ENCODE peak calls at places on chromosome 15, in six cellular contexts. O is HT1080, U is substantia nigra, F is Calu3, E is HEK293T, J is EH. L is an unnamed sample.

GRCh38 chr15:96947830-96948229 is 617.3 kb downstream of the NR2F2 start:
- DNase-seq in O (no peak), U (no peak), F (no peak), E (peak; percentile 71), J (no peak), L (no peak)

GRCh38 chr15:61155741-61156700 is 73.1 kb downstream of the RORA start:
- DNase-seq in O (peak; percentile 79), U (no peak), F (no peak), E (peak; percentile 8), J (peak; percentile 6), L (no peak)

GRCh38 chr15:41001524-41001923 is 48.3 kb downstream of the CHAC1 start:
- DNase-seq in O (no peak), U (no peak), F (no peak), E (no peak), J (peak; percentile 57), L (no peak)

GRCh38 chr15:24943361-24943760 is 11.4 kb upstream of the SNRPN start:
- DNase-seq in O (no peak), U (no peak), F (no peak), E (no peak), J (no peak), L (no peak)

GRCh38 chr15:74308643-74308945 is 58.9 kb downstream of the CYP11A1 start:
- DNase-seq in O (no peak), U (no peak), F (no peak), E (no peak), J (no peak), L (no peak)

GRCh38 chr15:47196057-47196456 is 521.2 kb upstream of the SEMA6D start:
- DNase-seq in O (peak; percentile 45), U (peak; percentile 53), F (peak; percentile 76), E (peak; percentile 61), J (peak; percentile 79), L (peak; percentile 73)

GRCh38 chr15:44216958-44217357 is 21.9 kb upstream of the FRMD5 start:
- DNase-seq in O (no peak), U (no peak), F (no peak), E (no peak), J (peak; percentile 24), L (no peak)

GRCh38 chr15:78626611-78627010 is 5.8 kb upstream of the CHRNA3 start:
- DNase-seq in O (no peak), U (no peak), F (no peak), E (no peak), J (no peak), L (no peak)

GRCh38 chr15:67161412-67161811 is 93.0 kb downstream of the AAGAB start:
- DNase-seq in O (no peak), U (no peak), F (no peak), E (no peak), J (no peak), L (no peak)

GRCh38 chr15:89203705-89204273 is 17.6 kb downstream of the RLBP1 start:
- DNase-seq in O (peak; percentile 23), U (no peak), F (no peak), E (no peak), J (no peak), L (no peak)

GRCh38 chr15:101320501-101321052 is 25.5 kb upstream of the SNRPA1 start:
- DNase-seq in O (peak; percentile 79), U (no peak), F (no peak), E (no peak), J (no peak), L (no peak)

GRCh38 chr15:93862791-93863190 is 368.6 kb upstream of the MCTP2 start:
- DNase-seq in O (no peak), U (no peak), F (no peak), E (no peak), J (no peak), L (no peak)

GRCh38 chr15:31930967-31931366 is 99.3 kb upstream of the CHRNA7 start:
- DNase-seq in O (no peak), U (no peak), F (no peak), E (no peak), J (no peak), L (no peak)

GRCh38 chr15:86538141-86538540 is 458.5 kb downstream of the AGBL1 start:
- DNase-seq in O (peak; percentile 20), U (no peak), F (no peak), E (no peak), J (no peak), L (no peak)

GRCh38 chr15:74957301-74958035 is 896 bp upstream of the RPP25 start:
- DNase-seq in O (no peak), U (no peak), F (no peak), E (peak; percentile 40), J (peak; percentile 39), L (no peak)

GRCh38 chr15:62802612-62803011 is 239.9 kb upstream of the TPM1 start:
- DNase-seq in O (no peak), U (no peak), F (no peak), E (no peak), J (no peak), L (no peak)

GRCh38 chr15:90062023-90062728 is 40.1 kb downstream of the IDH2 start:
- DNase-seq in O (no peak), U (no peak), F (peak; percentile 43), E (no peak), J (peak; percentile 40), L (peak; percentile 40)

GRCh38 chr15:62453979-62454378 is 288.9 kb upstream of the C2CD4B start:
- DNase-seq in O (peak; percentile 71), U (no peak), F (no peak), E (no peak), J (peak; percentile 78), L (no peak)

GRCh38 chr15:43958894-43959330 is 132.1 kb downstream of the WDR76 start:
- DNase-seq in O (peak; percentile 46), U (no peak), F (no peak), E (no peak), J (peak; percentile 88), L (no peak)

GRCh38 chr15:70447927-70448698 is 315.2 kb downstream of the UACA start:
- DNase-seq in O (no peak), U (no peak), F (no peak), E (no peak), J (no peak), L (no peak)

GRCh38 chr15:55915876-55916567 is 77.4 kb downstream of the NEDD4 start:
- DNase-seq in O (no peak), U (no peak), F (no peak), E (no peak), J (peak; percentile 68), L (no peak)

GRCh38 chr15:92629975-92630626 is 25.5 kb downstream of the FAM174B start:
- DNase-seq in O (peak; percentile 23), U (no peak), F (no peak), E (no peak), J (no peak), L (no peak)

GRCh38 chr15:60922736-60923135 is 306.4 kb downstream of the RORA start:
- DNase-seq in O (no peak), U (no peak), F (no peak), E (no peak), J (no peak), L (no peak)

GRCh38 chr15:41809526-41810220 is 18.2 kb upstream of the JMJD7 start:
- DNase-seq in O (no peak), U (no peak), F (no peak), E (no peak), J (no peak), L (no peak)

GRCh38 chr15:101031203-101031602 is 112.0 kb downstream of the LRRK1 start:
- DNase-seq in O (no peak), U (no peak), F (no peak), E (no peak), J (peak; percentile 44), L (no peak)

GRCh38 chr15:96115642-96116041 is 214.9 kb upstream of the NR2F2 start:
- DNase-seq in O (peak; percentile 29), U (no peak), F (peak; percentile 14), E (no peak), J (peak; percentile 90), L (no peak)

GRCh38 chr15:73171711-73172110 is 119.4 kb downstream of the NEO1 start:
- DNase-seq in O (no peak), U (no peak), F (no peak), E (no peak), J (no peak), L (no peak)

L was measured in amygdala.